ENCODE peak calls at places on chromosomes 5 and 9, in seven cellular contexts. I is NCI-H446; K is fibroblast of the aortic adventitia; D is CD8-positive, alpha-beta T cell; V is EH; U is ureter; G is ACHN. X is an unnamed sample.

GRCh38 chr5:86623785-86624483 is 6.2 kb downstream of the COX7C start:
- DNase-seq in I (no peak), K (no peak), D (no peak), V (no peak), U (no peak), G (no peak), X (no peak)

GRCh38 chr9:83937861-83938455 is 16.7 kb upstream of the KIF27 start:
- DNase-seq in I (peak), K (peak), D (peak), V (peak), U (peak), G (peak), X (peak)

GRCh38 chr9:613771-614347 is 227.6 kb upstream of the DMRT1 start:
- DNase-seq in I (peak), K (peak), D (peak), V (peak), U (peak), G (peak), X (peak)

GRCh38 chr9:73081979-73082657 is 69.5 kb upstream of the ANXA1 start:
- DNase-seq in I (peak), K (peak), D (no peak), V (peak), U (no peak), G (peak), X (peak)

GRCh38 chr5:57082441-57083067 is 91.3 kb upstream of the GPBP1 start:
- DNase-seq in I (no peak), K (peak), D (no peak), V (peak), U (no peak), G (peak), X (no peak)

GRCh38 chr5:62779010-62779422 is 200.4 kb downstream of the LRRC70 start:
- DNase-seq in I (peak), K (peak), D (no peak), V (peak), U (no peak), G (peak), X (peak)

GRCh38 chr5:56671571-56671970 is 143.8 kb upstream of the MAP3K1 start:
- DNase-seq in I (no peak), K (no peak), D (no peak), V (peak), U (no peak), G (no peak), X (no peak)

GRCh38 chr5:142290574-142291299 is 34.1 kb downstream of the SPRY4 start:
- DNase-seq in I (no peak), K (peak), D (no peak), V (peak), U (no peak), G (no peak), X (no peak)

GRCh38 chr5:16574789-16575785 is 41.7 kb downstream of the RETREG1 start:
- DNase-seq in I (peak), K (peak), D (no peak), V (peak), U (no peak), G (peak), X (peak)

GRCh38 chr5:89988129-89988528 is 421.4 kb downstream of the CETN3 start:
- DNase-seq in I (no peak), K (peak), D (no peak), V (no peak), U (no peak), G (no peak), X (no peak)

GRCh38 chr5:178094345-178094744 is 19.0 kb upstream of the N4BP3 start:
- DNase-seq in I (no peak), K (no peak), D (no peak), V (no peak), U (no peak), G (no peak), X (no peak)

GRCh38 chr5:67249590-67249895 is 52.9 kb upstream of the CD180 start:
- DNase-seq in I (peak), K (peak), D (no peak), V (peak), U (no peak), G (no peak), X (no peak)

GRCh38 chr9:91071185-91071990 is 269.8 kb downstream of the SYK start:
- DNase-seq in I (no peak), K (peak), D (no peak), V (peak), U (no peak), G (no peak), X (peak)

GRCh38 chr9:124482431-124483031 is 24.7 kb downstream of the NR5A1 start:
- DNase-seq in I (no peak), K (no peak), D (no peak), V (no peak), U (no peak), G (no peak), X (no peak)

GRCh38 chr5:140734354-140734753 is 34.1 kb downstream of the ZMAT2 start:
- DNase-seq in I (no peak), K (peak), D (no peak), V (peak), U (no peak), G (no peak), X (no peak)

GRCh38 chr9:110160163-110160562 is 47.8 kb downstream of the C9orf152 start:
- DNase-seq in I (no peak), K (peak), D (no peak), V (no peak), U (no peak), G (no peak), X (no peak)

GRCh38 chr5:85703296-85703695 is 914.4 kb upstream of the COX7C start:
- DNase-seq in I (no peak), K (no peak), D (no peak), V (no peak), U (no peak), G (no peak), X (no peak)

GRCh38 chr5:142697846-142698245 is 12.0 kb upstream of the FGF1 start:
- DNase-seq in I (no peak), K (peak), D (no peak), V (peak), U (peak), G (no peak), X (peak)

X was measured in fibroblast of gingiva.